ENCODE peak calls at places on chromosomes 13 and 19, in four cellular contexts. S is WTC11, E is GM12878, H is K562. P is an unnamed sample.

GRCh38 chr13:73633817-73634449 is 500.3 kb downstream of the KLF12 start:
- DNase-seq in S (no peak), E (no peak), H (no peak), P (no peak)

GRCh38 chr13:30429721-30430694 is 7.7 kb downstream of the UBE2L5 start:
- DNase-seq in S (no peak), E (peak; percentile 59), H (peak; percentile 22), P (no peak)

GRCh38 chr13:36850790-36851438 is 31.9 kb downstream of the RFXAP start:
- DNase-seq in S (peak; percentile 74), E (no peak), H (peak; percentile 22), P (peak; percentile 24)

GRCh38 chr13:51235756-51236564 is 13.8 kb downstream of the FAM124A start:
- DNase-seq in S (no peak), E (no peak), H (no peak), P (no peak)

GRCh38 chr19:35135389-35135909 is 590 bp upstream of the LGI4 start:
- DNase-seq in S (peak; percentile 88), E (no peak), H (peak; percentile 86), P (peak; percentile 98)

GRCh38 chr19:1863638-1864479 is 480 bp upstream of the KLF16 start:
- DNase-seq in S (peak; percentile 94), E (peak; percentile 45), H (peak; percentile 95), P (peak; percentile 97)

GRCh38 chr19:10105241-10106099 is 692 bp upstream of the PPAN start:
- DNase-seq in S (no peak), E (peak; percentile 82), H (no peak), P (no peak)

GRCh38 chr13:72983085-72983768 is 75.6 kb upstream of the KLF5 start:
- DNase-seq in S (no peak), E (no peak), H (no peak), P (no peak)

GRCh38 chr13:36251528-36251927 is 37.2 kb upstream of the SOHLH2 start:
- DNase-seq in S (no peak), E (no peak), H (no peak), P (no peak)

GRCh38 chr13:70080030-70080429 is 27.6 kb upstream of the ATXN8OS start:
- DNase-seq in S (no peak), E (no peak), H (no peak), P (peak; percentile 3)
- TF ChIP-seq USF1 in S (no peak), E (no peak), H (no peak), P (no peak)

GRCh38 chr13:69948016-69948415 is 159.6 kb upstream of the ATXN8OS start:
- DNase-seq in S (no peak), E (peak; percentile 59), H (no peak), P (no peak)
- TF ChIP-seq USF1 in S (no peak), E (no peak), H (no peak), P (no peak)

GRCh38 chr19:55490478-55491436 is 2.5 kb downstream of the SSC5D start:
- DNase-seq in S (no peak), E (no peak), H (no peak), P (no peak)

GRCh38 chr19:55489711-55490477 is 1.7 kb downstream of the SSC5D start:
- DNase-seq in S (no peak), E (no peak), H (no peak), P (no peak)

GRCh38 chr19:55487884-55488687 is at the start of gene SSC5D:
- DNase-seq in S (no peak), E (no peak), H (no peak), P (peak; percentile 78)

GRCh38 chr19:55486971-55487883 is 1.0 kb upstream of the SSC5D start:
- DNase-seq in S (no peak), E (no peak), H (peak; percentile 74), P (peak; percentile 72)

GRCh38 chr19:55488986-55489710 is 912 bp downstream of the SSC5D start:
- DNase-seq in S (no peak), E (no peak), H (no peak), P (peak; percentile 62)
- TF ChIP-seq USF1 in S (no peak), E (no peak), H (no peak), P (no peak)

GRCh38 chr13:44605275-44605674 is 29.1 kb upstream of the TSC22D1 start:
- DNase-seq in S (no peak), E (no peak), H (no peak), P (no peak)

GRCh38 chr13:44605711-44606110 is 29.6 kb upstream of the TSC22D1 start:
- DNase-seq in S (no peak), E (no peak), H (no peak), P (no peak)

GRCh38 chr13:44609137-44609536 is 33.0 kb upstream of the TSC22D1 start:
- DNase-seq in S (no peak), E (no peak), H (no peak), P (no peak)
- TF ChIP-seq USF1 in S (peak; percentile 52), E (no peak), H (no peak), P (no peak)